ENCODE peak calls at places on chromosomes 3 and 15, in six cellular contexts. R is T-helper 2 cell, D is erythroblast, O is GM04504, T is body of pancreas, K is coronary artery. A is an unnamed sample.
A peak's percentile ranks its signal among the peaks of the same experiment; 100 is the strongest.

GRCh38 chr3:149575213-149575961 is 82.4 kb downstream of the WWTR1 start:
- DNase-seq in O (no peak), D (no peak), R (no peak), K (peak; percentile 89), T (no peak), A (peak; percentile 98)

GRCh38 chr3:104275199-104275598 is 1091.5 kb upstream of the ALCAM start:
- DNase-seq in D (no peak), O (no peak), R (no peak), K (no peak), T (no peak), A (no peak)

GRCh38 chr15:40091861-40092415 is 16.7 kb downstream of the BMF start:
- DNase-seq in K (no peak), O (no peak), T (no peak), R (no peak), D (no peak), A (no peak)

GRCh38 chr15:50889589-50889988 is 18.9 kb upstream of the AP4E1 start:
- DNase-seq in O (no peak), T (no peak), D (no peak), K (no peak), R (no peak), A (no peak)

GRCh38 chr3:30752961-30753360 is 141.5 kb downstream of the GADL1 start:
- DNase-seq in D (peak; percentile 11), T (peak; percentile 41), O (peak; percentile 42), K (no peak), R (no peak), A (peak; percentile 75)

GRCh38 chr3:134749802-134750553 is 45.1 kb upstream of the EPHB1 start:
- DNase-seq in D (no peak), T (no peak), O (no peak), R (no peak), K (no peak), A (no peak)

GRCh38 chr3:97037294-97037943 is 223.0 kb downstream of the EPHA6 start:
- DNase-seq in O (no peak), T (no peak), K (no peak), R (no peak), D (no peak), A (no peak)

GRCh38 chr3:111238896-111239295 is 167.3 kb downstream of the NECTIN3 start:
- DNase-seq in T (no peak), O (no peak), K (no peak), D (no peak), R (no peak), A (no peak)

GRCh38 chr3:24867783-24868182 is 373.1 kb upstream of the THRB start:
- DNase-seq in O (no peak), T (no peak), R (no peak), D (no peak), K (no peak), A (no peak)

GRCh38 chr3:48367201-48367600 is 4.8 kb upstream of the FBXW12 start:
- DNase-seq in K (no peak), O (no peak), T (peak; percentile 78), R (no peak), D (no peak), A (peak; percentile 1)

A was measured in fibroblast of pulmonary artery.